ENCODE peak calls at places on chromosomes 4 and X, in five cellular contexts. One of them, this sample, is unnamed.

GRCh38 chr4:11424000-11424399 is 4.7 kb downstream of the HS3ST1 start:
- DNase-seq in DMS153: no peak
- DNase-seq in NCI-H187 treated with DMSO at 0.1 percent for 48 hours: no peak
- DNase-seq in H9: peak; percentile 56
- DNase-seq in ovary: peak; percentile 76
- DNase-seq in this sample: peak; percentile 74

GRCh38 chrX:11683057-11683456 is 17.3 kb upstream of the ARHGAP6 start:
- DNase-seq in DMS153: no peak
- DNase-seq in NCI-H187 treated with DMSO at 0.1 percent for 48 hours: no peak
- DNase-seq in H9: no peak
- DNase-seq in ovary: no peak
- DNase-seq in this sample: no peak

GRCh38 chr4:67980512-67980911 is 17.2 kb upstream of the TMPRSS11A start:
- DNase-seq in DMS153: no peak
- DNase-seq in NCI-H187 treated with DMSO at 0.1 percent for 48 hours: no peak
- DNase-seq in H9: no peak
- DNase-seq in ovary: no peak
- DNase-seq in this sample: no peak

GRCh38 chrX:47802589-47802988 is 34.1 kb upstream of the ZNF81 start:
- DNase-seq in DMS153: no peak
- DNase-seq in NCI-H187 treated with DMSO at 0.1 percent for 48 hours: no peak
- DNase-seq in H9: no peak
- DNase-seq in ovary: no peak
- DNase-seq in this sample: no peak

GRCh38 chr4:8342651-8343050 is 73.1 kb downstream of the HTRA3 start:
- DNase-seq in DMS153: no peak
- DNase-seq in NCI-H187 treated with DMSO at 0.1 percent for 48 hours: no peak
- DNase-seq in H9: peak; percentile 77
- DNase-seq in ovary: no peak
- DNase-seq in this sample: peak; percentile 62

GRCh38 chr4:164918956-164919355 is 42.0 kb downstream of the APELA start:
- DNase-seq in DMS153: no peak
- DNase-seq in NCI-H187 treated with DMSO at 0.1 percent for 48 hours: no peak
- DNase-seq in H9: no peak
- DNase-seq in ovary: no peak
- DNase-seq in this sample: no peak

GRCh38 chr4:128768373-128768996 is 41.0 kb upstream of the JADE1 start:
- DNase-seq in DMS153: no peak
- DNase-seq in NCI-H187 treated with DMSO at 0.1 percent for 48 hours: no peak
- DNase-seq in H9: no peak
- DNase-seq in ovary: no peak
- DNase-seq in this sample: no peak

GRCh38 chr4:172390341-172390740 is 577.1 kb downstream of the GALNTL6 start:
- DNase-seq in DMS153: no peak
- DNase-seq in NCI-H187 treated with DMSO at 0.1 percent for 48 hours: no peak
- DNase-seq in H9: no peak
- DNase-seq in ovary: no peak
- DNase-seq in this sample: no peak

GRCh38 chr4:107564326-107564725 is 155.7 kb downstream of the PAPSS1 start:
- DNase-seq in DMS153: no peak
- DNase-seq in NCI-H187 treated with DMSO at 0.1 percent for 48 hours: no peak
- DNase-seq in H9: no peak
- DNase-seq in ovary: no peak
- DNase-seq in this sample: peak; percentile 84

GRCh38 chrX:133412246-133412645 is 3.0 kb downstream of the GPC4 start:
- DNase-seq in DMS153: no peak
- DNase-seq in NCI-H187 treated with DMSO at 0.1 percent for 48 hours: no peak
- DNase-seq in H9: no peak
- DNase-seq in ovary: no peak
- DNase-seq in this sample: peak; percentile 55

GRCh38 chrX:111283446-111283845 is 13.2 kb upstream of the CAPN6 start:
- DNase-seq in DMS153: no peak
- DNase-seq in NCI-H187 treated with DMSO at 0.1 percent for 48 hours: no peak
- DNase-seq in H9: no peak
- DNase-seq in ovary: no peak
- DNase-seq in this sample: no peak

This sample was measured in neural progenitor cell.